ENCODE peak calls at places on chromosomes 12 and 14, in eight cellular contexts. One of them, this sample, is unnamed.

GRCh38 chr12:13093191-13093849 is 10.1 kb downstream of the GSG1 start:
- DNase-seq in WTC11: no peak
- DNase-seq in HFF-Myc: no peak
- DNase-seq in lung: no peak
- DNase-seq in fibroblast of mammary gland: peak; percentile 61
- DNase-seq in Panc1: no peak
- DNase-seq in stomach: no peak
- DNase-seq in AG09309: no peak
- DNase-seq in this sample: peak; percentile 77

GRCh38 chr12:132259364-132259871 is 70.0 kb downstream of the GALNT9 start:
- DNase-seq in lung: no peak
- DNase-seq in HFF-Myc: no peak
- DNase-seq in WTC11: no peak
- DNase-seq in fibroblast of mammary gland: no peak
- DNase-seq in AG09309: no peak
- DNase-seq in stomach: no peak
- DNase-seq in Panc1: no peak
- DNase-seq in this sample: no peak

GRCh38 chr12:107515446-107515958 is 170.1 kb upstream of the PWP1 start:
- DNase-seq in HFF-Myc: peak; percentile 22
- DNase-seq in WTC11: no peak
- DNase-seq in AG09309: peak; percentile 68
- DNase-seq in lung: peak; percentile 57
- DNase-seq in Panc1: no peak
- DNase-seq in fibroblast of mammary gland: peak; percentile 99
- DNase-seq in stomach: no peak
- DNase-seq in this sample: peak; percentile 86

GRCh38 chr12:7501031-7501585 is 2.5 kb downstream of the CD163 start:
- DNase-seq in stomach: no peak
- DNase-seq in HFF-Myc: peak; percentile 25
- DNase-seq in Panc1: no peak
- DNase-seq in AG09309: no peak
- DNase-seq in fibroblast of mammary gland: peak; percentile 76
- DNase-seq in lung: no peak
- DNase-seq in WTC11: no peak
- DNase-seq in this sample: peak; percentile 54

GRCh38 chr12:47095446-47096236 is 15.9 kb upstream of the AMIGO2 start:
- DNase-seq in lung: no peak
- DNase-seq in Panc1: no peak
- DNase-seq in AG09309: no peak
- DNase-seq in fibroblast of mammary gland: peak; percentile 56
- DNase-seq in HFF-Myc: no peak
- DNase-seq in WTC11: no peak
- DNase-seq in stomach: no peak
- DNase-seq in this sample: no peak

GRCh38 chr12:32270818-32271710 is 128.3 kb upstream of the FGD4 start:
- DNase-seq in lung: no peak
- DNase-seq in Panc1: no peak
- DNase-seq in HFF-Myc: peak; percentile 41
- DNase-seq in WTC11: no peak
- DNase-seq in stomach: no peak
- DNase-seq in fibroblast of mammary gland: peak; percentile 37
- DNase-seq in AG09309: peak; percentile 3
- DNase-seq in this sample: peak; percentile 58

GRCh38 chr12:47079365-47079893 is at the start of gene PCED1B:
- DNase-seq in Panc1: no peak
- DNase-seq in WTC11: peak; percentile 70
- DNase-seq in lung: peak; percentile 84
- DNase-seq in fibroblast of mammary gland: peak; percentile 62
- DNase-seq in AG09309: no peak
- DNase-seq in HFF-Myc: no peak
- DNase-seq in stomach: peak; percentile 70
- DNase-seq in this sample: peak; percentile 60

GRCh38 chr12:116882742-116883141 is 1.5 kb upstream of the HRK start:
- DNase-seq in WTC11: no peak
- DNase-seq in stomach: no peak
- DNase-seq in HFF-Myc: no peak
- DNase-seq in AG09309: no peak
- DNase-seq in Panc1: no peak
- DNase-seq in fibroblast of mammary gland: peak; percentile 52
- DNase-seq in lung: no peak
- DNase-seq in this sample: no peak

GRCh38 chr12:1544991-1545700 is 49.2 kb downstream of the FBXL14 start:
- DNase-seq in fibroblast of mammary gland: peak; percentile 66
- DNase-seq in AG09309: no peak
- DNase-seq in HFF-Myc: no peak
- DNase-seq in lung: no peak
- DNase-seq in Panc1: no peak
- DNase-seq in stomach: no peak
- DNase-seq in WTC11: no peak
- DNase-seq in this sample: no peak

GRCh38 chr14:60758875-60759274 is 24.3 kb downstream of the MNAT1 start:
- DNase-seq in WTC11: no peak
- DNase-seq in Panc1: no peak
- DNase-seq in lung: no peak
- DNase-seq in AG09309: no peak
- DNase-seq in fibroblast of mammary gland: no peak
- DNase-seq in stomach: no peak
- DNase-seq in HFF-Myc: no peak
- DNase-seq in this sample: no peak

GRCh38 chr12:79659961-79660431 is 30.8 kb downstream of the PAWR start:
- DNase-seq in Panc1: no peak
- DNase-seq in fibroblast of mammary gland: no peak
- DNase-seq in stomach: no peak
- DNase-seq in lung: no peak
- DNase-seq in AG09309: no peak
- DNase-seq in WTC11: no peak
- DNase-seq in HFF-Myc: no peak
- DNase-seq in this sample: no peak

DNA sequence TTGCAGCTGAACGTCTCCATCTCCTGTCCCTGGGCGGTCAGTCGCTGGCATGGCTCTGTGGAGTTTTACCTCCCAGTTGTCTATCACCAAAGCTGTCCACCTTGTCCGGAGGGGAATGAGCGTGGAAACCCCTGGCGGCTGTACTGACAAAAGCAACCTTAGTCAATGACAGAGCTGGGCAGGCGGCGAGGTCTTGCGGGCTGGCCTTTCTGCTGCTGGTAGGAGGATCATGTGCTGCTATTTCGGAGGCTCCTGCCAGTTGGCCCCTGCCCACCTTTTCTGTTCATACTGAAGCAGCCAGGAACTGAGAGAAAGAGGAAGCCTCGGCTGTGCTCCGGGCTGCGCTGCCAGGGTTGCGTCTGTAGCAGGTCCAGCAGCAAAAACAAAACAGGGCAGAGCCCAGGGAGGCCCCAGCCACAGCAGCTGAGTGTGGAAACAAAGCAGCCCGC is 57.7 kb downstream of the HMGA2 start:
- DNase-seq in lung: peak; percentile 48
- DNase-seq in HFF-Myc: no peak
- DNase-seq in stomach: peak; percentile 75
- DNase-seq in fibroblast of mammary gland: peak; percentile 70
- DNase-seq in WTC11: peak; percentile 25
- DNase-seq in AG09309: no peak
- DNase-seq in Panc1: no peak
- DNase-seq in this sample: peak; percentile 73
- TF ChIP-seq CTCF in lung: no peak
- TF ChIP-seq CTCF in HFF-Myc: peak; percentile 3
- TF ChIP-seq CTCF in stomach: no peak
- TF ChIP-seq CTCF in fibroblast of mammary gland: peak; percentile 33
- TF ChIP-seq CTCF in WTC11: no peak
- TF ChIP-seq CTCF in AG09309: peak; percentile 25
- TF ChIP-seq CTCF in Panc1: no peak
- TF ChIP-seq CTCF in this sample: peak; percentile 2

GRCh38 chr12:124391340-124392261 is 96.7 kb downstream of the RFLNA start:
- DNase-seq in lung: peak; percentile 71
- DNase-seq in AG09309: no peak
- DNase-seq in WTC11: no peak
- DNase-seq in fibroblast of mammary gland: peak; percentile 67
- DNase-seq in HFF-Myc: no peak
- DNase-seq in Panc1: no peak
- DNase-seq in stomach: peak; percentile 55
- DNase-seq in this sample: peak; percentile 64

GRCh38 chr12:124388038-124388676 is 93.3 kb downstream of the RFLNA start:
- DNase-seq in Panc1: no peak
- DNase-seq in HFF-Myc: no peak
- DNase-seq in stomach: no peak
- DNase-seq in fibroblast of mammary gland: no peak
- DNase-seq in lung: no peak
- DNase-seq in AG09309: no peak
- DNase-seq in WTC11: no peak
- DNase-seq in this sample: no peak

GRCh38 chr12:124388679-124389536 is 94.0 kb downstream of the RFLNA start:
- DNase-seq in lung: peak; percentile 86
- DNase-seq in AG09309: no peak
- DNase-seq in HFF-Myc: no peak
- DNase-seq in Panc1: no peak
- DNase-seq in WTC11: peak; percentile 60
- DNase-seq in stomach: peak; percentile 91
- DNase-seq in fibroblast of mammary gland: peak; percentile 87
- DNase-seq in this sample: peak; percentile 90

GRCh38 chr12:124390442-124391116 is 95.7 kb downstream of the RFLNA start:
- DNase-seq in stomach: peak; percentile 59
- DNase-seq in AG09309: no peak
- DNase-seq in lung: peak; percentile 60
- DNase-seq in WTC11: no peak
- DNase-seq in HFF-Myc: no peak
- DNase-seq in Panc1: no peak
- DNase-seq in fibroblast of mammary gland: peak; percentile 83
- DNase-seq in this sample: peak; percentile 85

GRCh38 chr12:124389537-124390441 is 94.9 kb downstream of the RFLNA start:
- DNase-seq in fibroblast of mammary gland: no peak
- DNase-seq in AG09309: no peak
- DNase-seq in Panc1: no peak
- DNase-seq in stomach: no peak
- DNase-seq in WTC11: peak; percentile 35
- DNase-seq in HFF-Myc: no peak
- DNase-seq in lung: no peak
- DNase-seq in this sample: no peak
- TF ChIP-seq CTCF in fibroblast of mammary gland: no peak
- TF ChIP-seq CTCF in AG09309: peak; percentile 6
- TF ChIP-seq CTCF in Panc1: no peak
- TF ChIP-seq CTCF in stomach: no peak
- TF ChIP-seq CTCF in WTC11: no peak
- TF ChIP-seq CTCF in HFF-Myc: no peak
- TF ChIP-seq CTCF in lung: no peak
- TF ChIP-seq CTCF in this sample: no peak

GRCh38 chr12:62629971-62630739 is 163.5 kb downstream of the MON2 start:
- DNase-seq in stomach: no peak
- DNase-seq in Panc1: no peak
- DNase-seq in lung: no peak
- DNase-seq in fibroblast of mammary gland: no peak
- DNase-seq in HFF-Myc: no peak
- DNase-seq in AG09309: no peak
- DNase-seq in WTC11: no peak
- DNase-seq in this sample: no peak
- TF ChIP-seq CTCF in stomach: no peak
- TF ChIP-seq CTCF in Panc1: no peak
- TF ChIP-seq CTCF in lung: no peak
- TF ChIP-seq CTCF in fibroblast of mammary gland: no peak
- TF ChIP-seq CTCF in HFF-Myc: no peak
- TF ChIP-seq CTCF in AG09309: no peak
- TF ChIP-seq CTCF in WTC11: no peak
- TF ChIP-seq CTCF in this sample: no peak

GRCh38 chr14:102474934-102475333 is 34.6 kb downstream of the ANKRD9 start:
- DNase-seq in WTC11: no peak
- DNase-seq in Panc1: no peak
- DNase-seq in stomach: peak; percentile 35
- DNase-seq in lung: peak; percentile 62
- DNase-seq in fibroblast of mammary gland: no peak
- DNase-seq in HFF-Myc: no peak
- DNase-seq in AG09309: no peak
- DNase-seq in this sample: peak; percentile 59
- TF ChIP-seq CTCF in WTC11: no peak
- TF ChIP-seq CTCF in Panc1: no peak
- TF ChIP-seq CTCF in stomach: no peak
- TF ChIP-seq CTCF in lung: no peak
- TF ChIP-seq CTCF in fibroblast of mammary gland: no peak
- TF ChIP-seq CTCF in HFF-Myc: no peak
- TF ChIP-seq CTCF in AG09309: no peak
- TF ChIP-seq CTCF in this sample: no peak

This sample was measured in foreskin fibroblast.